ENCODE peak calls at places on chromosome 4, in ten cellular contexts. T, K, L, O, N, M, S, E, P and H are unnamed samples.

GRCh38 chr4:161419822-161420221 is 744.0 kb downstream of the FSTL5 start:
- DNase-seq in T (no peak), K (no peak), L (no peak), O (peak; percentile 16), N (no peak), M (peak; percentile 25), S (no peak), E (no peak), P (no peak), H (peak; percentile 12)

GRCh38 chr4:119540249-119540648 is 88.4 kb downstream of the PDE5A start:
- DNase-seq in T (no peak), K (no peak), L (no peak), O (no peak), N (no peak), M (no peak), S (no peak), E (no peak), P (no peak), H (no peak)

GRCh38 chr4:54296548-54297203 is 67.6 kb downstream of the PDGFRA start:
- DNase-seq in T (no peak), K (no peak), L (no peak), O (no peak), N (no peak), M (peak; percentile 31), S (no peak), E (no peak), P (no peak), H (no peak)

GRCh38 chr4:6965329-6965728 is 55.7 kb downstream of the TBC1D14 start:
- DNase-seq in T (no peak), K (no peak), L (no peak), O (no peak), N (no peak), M (no peak), S (no peak), E (no peak), P (no peak), H (no peak)

GRCh38 chr4:7309636-7310035 is 117.3 kb downstream of the SORCS2 start:
- DNase-seq in T (no peak), K (no peak), L (no peak), O (no peak), N (no peak), M (no peak), S (no peak), E (no peak), P (no peak), H (no peak)

GRCh38 chr4:126213996-126214395 is 899.2 kb downstream of the FAT4 start:
- DNase-seq in T (no peak), K (no peak), L (peak; percentile 82), O (no peak), N (no peak), M (no peak), S (no peak), E (no peak), P (peak; percentile 72), H (peak; percentile 20)

GRCh38 chr4:5814421-5814820 is 78.5 kb downstream of the CRMP1 start:
- DNase-seq in T (no peak), K (no peak), L (no peak), O (no peak), N (no peak), M (no peak), S (no peak), E (no peak), P (no peak), H (no peak)

GRCh38 chr4:154727540-154727939 is 16.3 kb upstream of the LRAT start:
- DNase-seq in T (no peak), K (no peak), L (no peak), O (no peak), N (no peak), M (no peak), S (no peak), E (no peak), P (no peak), H (peak; percentile 42)

GRCh38 chr4:153571006-153571545 is 104.9 kb downstream of the TMEM131L start:
- DNase-seq in T (no peak), K (no peak), L (no peak), O (no peak), N (no peak), M (no peak), S (no peak), E (no peak), P (no peak), H (no peak)

GRCh38 chr4:147017081-147017480 is 71.4 kb upstream of the TTC29 start:
- DNase-seq in T (no peak), K (no peak), L (no peak), O (no peak), N (no peak), M (no peak), S (peak; percentile 49), E (no peak), P (no peak), H (peak; percentile 8)

GRCh38 chr4:105352826-105353225 is 121.0 kb downstream of the PPA2 start:
- DNase-seq in T (no peak), K (no peak), L (no peak), O (no peak), N (no peak), M (no peak), S (peak; percentile 39), E (no peak), P (no peak), H (peak; percentile 8)

GRCh38 chr4:105979506-105979905 is 84.2 kb downstream of the NPNT start:
- DNase-seq in T (no peak), K (no peak), L (no peak), O (no peak), N (no peak), M (no peak), S (no peak), E (no peak), P (no peak), H (no peak)

GRCh38 chr4:123234966-123235365 is 161.6 kb upstream of the SPRY1 start:
- DNase-seq in T (no peak), K (no peak), L (no peak), O (no peak), N (no peak), M (no peak), S (no peak), E (no peak), P (no peak), H (no peak)

GRCh38 chr4:81142744-81143143 is 72.3 kb downstream of the PRKG2 start:
- DNase-seq in T (no peak), K (no peak), L (no peak), O (no peak), N (no peak), M (no peak), S (peak; percentile 81), E (no peak), P (no peak), H (peak; percentile 69)

GRCh38 chr4:151604238-151604637 is 156.6 kb downstream of the GATB start:
- DNase-seq in T (no peak), K (no peak), L (peak; percentile 43), O (no peak), N (no peak), M (peak; percentile 33), S (peak; percentile 48), E (no peak), P (no peak), H (peak; percentile 19)
- TF ChIP-seq CTCF in T (peak; percentile 64), K (no peak), L (peak; percentile 53), O (no peak), N (peak; percentile 59), M (peak; percentile 44), S (peak; percentile 58), E (no peak), P (no peak), H (peak; percentile 33)

GRCh38 chr4:111632752-111633151 is 512.5 kb upstream of the FAM241A start:
- DNase-seq in T (no peak), K (no peak), L (no peak), O (no peak), N (no peak), M (no peak), S (peak; percentile 17), E (no peak), P (no peak), H (peak; percentile 85)

GRCh38 chr4:111630705-111631104 is 514.5 kb upstream of the FAM241A start:
- DNase-seq in T (no peak), K (no peak), L (no peak), O (no peak), N (no peak), M (peak; percentile 35), S (peak; percentile 47), E (no peak), P (no peak), H (peak; percentile 39)

GRCh38 chr4:111633663-111634266 is 511.5 kb upstream of the FAM241A start:
- DNase-seq in T (no peak), K (no peak), L (no peak), O (no peak), N (no peak), M (no peak), S (no peak), E (no peak), P (no peak), H (no peak)

GRCh38 chr4:111628437-111628836 is 516.8 kb upstream of the FAM241A start:
- DNase-seq in T (no peak), K (no peak), L (no peak), O (peak; percentile 11), N (no peak), M (no peak), S (no peak), E (no peak), P (no peak), H (no peak)

GRCh38 chr4:111631157-111631999 is 513.9 kb upstream of the FAM241A start:
- DNase-seq in T (no peak), K (no peak), L (peak; percentile 27), O (no peak), N (no peak), M (peak; percentile 27), S (peak; percentile 23), E (no peak), P (no peak), H (no peak)
- TF ChIP-seq CTCF in T (peak; percentile 56), K (no peak), L (peak; percentile 49), O (peak; percentile 34), N (peak; percentile 70), M (peak; percentile 48), S (peak; percentile 51), E (no peak), P (no peak), H (peak; percentile 39)

DNA sequence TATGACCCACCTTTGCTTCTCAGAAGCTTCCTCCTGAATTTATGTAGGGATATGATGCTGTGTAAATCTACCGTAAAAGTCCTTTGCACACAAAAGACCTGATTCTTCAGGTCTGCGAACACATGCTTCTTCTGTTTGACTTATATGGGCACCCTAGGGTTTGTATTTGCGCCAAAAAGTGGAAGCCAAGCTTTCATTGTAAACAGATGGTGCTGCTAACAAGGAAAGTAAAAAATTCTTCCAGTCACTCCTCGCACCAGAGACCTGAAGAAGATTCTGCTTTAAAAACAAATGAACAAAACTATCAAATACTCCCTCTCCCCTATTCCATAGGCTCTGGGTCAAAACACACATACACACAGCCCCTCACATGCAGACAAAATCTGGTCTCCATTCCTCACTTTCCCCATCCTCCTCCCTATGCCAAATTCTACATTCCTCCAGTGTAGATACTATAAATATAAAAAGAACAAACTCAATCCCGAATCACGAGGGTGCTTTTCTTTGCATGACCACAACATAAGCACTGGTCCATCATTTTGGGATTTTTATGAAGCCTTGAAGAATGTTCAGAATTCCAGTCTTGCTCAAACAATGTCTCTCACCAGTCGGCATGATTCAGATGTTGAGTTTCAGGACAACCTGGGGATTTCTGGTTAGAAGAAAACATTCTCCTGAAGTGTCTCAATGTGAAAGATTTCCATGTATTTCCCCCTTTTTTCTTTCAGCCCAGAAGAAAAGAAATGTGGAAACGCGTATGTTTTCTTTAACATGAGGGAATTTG is 125.1 kb downstream of the PALLD start:
- DNase-seq in T (peak; percentile 66), K (no peak), L (no peak), O (no peak), N (no peak), M (no peak), S (peak; percentile 36), E (no peak), P (no peak), H (peak; percentile 45)
- TF ChIP-seq CTCF in T (no peak), K (no peak), L (no peak), O (no peak), N (no peak), M (no peak), S (no peak), E (no peak), P (no peak), H (no peak)

GRCh38 chr4:151766691-151767090 is 5.9 kb upstream of the GATB start:
- DNase-seq in T (no peak), K (no peak), L (no peak), O (peak; percentile 14), N (no peak), M (no peak), S (no peak), E (no peak), P (no peak), H (peak; percentile 43)
- TF ChIP-seq CTCF in T (no peak), K (no peak), L (no peak), O (no peak), N (no peak), M (no peak), S (no peak), E (no peak), P (no peak), H (peak; percentile 42)